ENCODE peak calls at places on chromosomes 4 and X, in six cellular contexts. One of them, this sample, is unnamed.

GRCh38 chr4:75141162-75141561 is 208.2 kb downstream of the PARM1 start:
- DNase-seq in GM13976: no peak
- DNase-seq in foreskin fibroblast: no peak
- DNase-seq in colonic mucosa: no peak
- DNase-seq in lower leg skin: no peak
- DNase-seq in GM23338: peak
- DNase-seq in this sample: no peak

GRCh38 chr4:78356251-78356650 is 195.3 kb upstream of the ANXA3 start:
- DNase-seq in colonic mucosa: no peak
- DNase-seq in lower leg skin: no peak
- DNase-seq in foreskin fibroblast: no peak
- DNase-seq in GM13976: no peak
- DNase-seq in GM23338: no peak
- DNase-seq in this sample: no peak

GRCh38 chrX:113384628-113385027 is 544.0 kb upstream of the AMOT start:
- DNase-seq in lower leg skin: no peak
- DNase-seq in colonic mucosa: no peak
- DNase-seq in GM13976: no peak
- DNase-seq in GM23338: no peak
- DNase-seq in foreskin fibroblast: peak
- DNase-seq in this sample: no peak

GRCh38 chr4:25051534-25051933 is 20.8 kb upstream of the LGI2 start:
- DNase-seq in foreskin fibroblast: no peak
- DNase-seq in GM23338: no peak
- DNase-seq in GM13976: no peak
- DNase-seq in lower leg skin: no peak
- DNase-seq in colonic mucosa: no peak
- DNase-seq in this sample: no peak

GRCh38 chr4:183905593-183906485 is 732 bp downstream of the STOX2 start:
- DNase-seq in colonic mucosa: peak
- DNase-seq in GM23338: peak
- DNase-seq in lower leg skin: no peak
- DNase-seq in GM13976: peak
- DNase-seq in foreskin fibroblast: no peak
- DNase-seq in this sample: peak

GRCh38 chrX:22467571-22467970 is 194.9 kb downstream of the CBLL2 start:
- DNase-seq in GM23338: no peak
- DNase-seq in colonic mucosa: no peak
- DNase-seq in lower leg skin: no peak
- DNase-seq in foreskin fibroblast: no peak
- DNase-seq in GM13976: no peak
- DNase-seq in this sample: no peak

GRCh38 chr4:53962516-53963225 is 101.7 kb downstream of the CHIC2 start:
- DNase-seq in colonic mucosa: no peak
- DNase-seq in GM23338: no peak
- DNase-seq in GM13976: no peak
- DNase-seq in lower leg skin: no peak
- DNase-seq in foreskin fibroblast: peak
- DNase-seq in this sample: no peak

GRCh38 chrX:53288173-53288572 is 6.8 kb upstream of the IQSEC2 start:
- DNase-seq in colonic mucosa: no peak
- DNase-seq in GM13976: no peak
- DNase-seq in GM23338: peak
- DNase-seq in lower leg skin: no peak
- DNase-seq in foreskin fibroblast: peak
- DNase-seq in this sample: no peak

GRCh38 chrX:134431894-134432293 is 28.1 kb upstream of the HPRT1 start:
- DNase-seq in colonic mucosa: no peak
- DNase-seq in GM13976: no peak
- DNase-seq in GM23338: no peak
- DNase-seq in lower leg skin: no peak
- DNase-seq in foreskin fibroblast: peak
- DNase-seq in this sample: no peak

GRCh38 chrX:119573222-119573621 is 1.1 kb upstream of the UBE2A start:
- DNase-seq in colonic mucosa: no peak
- DNase-seq in GM13976: no peak
- DNase-seq in foreskin fibroblast: no peak
- DNase-seq in lower leg skin: no peak
- DNase-seq in GM23338: no peak
- DNase-seq in this sample: no peak

GRCh38 chr4:142312391-142312790 is 533.7 kb downstream of the INPP4B start:
- DNase-seq in colonic mucosa: no peak
- DNase-seq in foreskin fibroblast: no peak
- DNase-seq in lower leg skin: no peak
- DNase-seq in GM23338: no peak
- DNase-seq in GM13976: no peak
- DNase-seq in this sample: no peak

GRCh38 chr4:74042681-74043080 is 4.2 kb upstream of the CXCL3 start:
- DNase-seq in foreskin fibroblast: no peak
- DNase-seq in GM13976: no peak
- DNase-seq in colonic mucosa: peak
- DNase-seq in GM23338: peak
- DNase-seq in lower leg skin: no peak
- DNase-seq in this sample: no peak

GRCh38 chrX:153608376-153608775 is 9.4 kb upstream of the CCNQ start:
- DNase-seq in lower leg skin: no peak
- DNase-seq in GM13976: no peak
- DNase-seq in foreskin fibroblast: no peak
- DNase-seq in colonic mucosa: no peak
- DNase-seq in GM23338: no peak
- DNase-seq in this sample: no peak

GRCh38 chr4:83282049-83282535 is 2.5 kb downstream of the COQ2 start:
- DNase-seq in lower leg skin: no peak
- DNase-seq in GM23338: peak
- DNase-seq in GM13976: peak
- DNase-seq in foreskin fibroblast: peak
- DNase-seq in colonic mucosa: peak
- DNase-seq in this sample: peak

GRCh38 chrX:72120798-72121197 is 10.9 kb downstream of the RTL5 start:
- DNase-seq in foreskin fibroblast: no peak
- DNase-seq in GM13976: no peak
- DNase-seq in GM23338: no peak
- DNase-seq in lower leg skin: peak
- DNase-seq in colonic mucosa: no peak
- DNase-seq in this sample: no peak

GRCh38 chrX:49000640-49001039 is 1.4 kb downstream of the GRIPAP1 start:
- DNase-seq in foreskin fibroblast: no peak
- DNase-seq in GM23338: no peak
- DNase-seq in colonic mucosa: no peak
- DNase-seq in lower leg skin: no peak
- DNase-seq in GM13976: no peak
- DNase-seq in this sample: no peak

GRCh38 chr4:127155121-127155520 is 477.6 kb upstream of the INTU start:
- DNase-seq in lower leg skin: no peak
- DNase-seq in GM13976: no peak
- DNase-seq in foreskin fibroblast: no peak
- DNase-seq in GM23338: no peak
- DNase-seq in colonic mucosa: no peak
- DNase-seq in this sample: no peak

GRCh38 chr4:168319486-168320019 is 1.0 kb upstream of the DDX60 start:
- DNase-seq in GM23338: peak
- DNase-seq in lower leg skin: no peak
- DNase-seq in GM13976: no peak
- DNase-seq in foreskin fibroblast: no peak
- DNase-seq in colonic mucosa: no peak
- DNase-seq in this sample: no peak

GRCh38 chr4:168321006-168321405 is 2.5 kb upstream of the DDX60 start:
- DNase-seq in foreskin fibroblast: no peak
- DNase-seq in lower leg skin: no peak
- DNase-seq in GM13976: no peak
- DNase-seq in colonic mucosa: no peak
- DNase-seq in GM23338: no peak
- DNase-seq in this sample: no peak

DNA sequence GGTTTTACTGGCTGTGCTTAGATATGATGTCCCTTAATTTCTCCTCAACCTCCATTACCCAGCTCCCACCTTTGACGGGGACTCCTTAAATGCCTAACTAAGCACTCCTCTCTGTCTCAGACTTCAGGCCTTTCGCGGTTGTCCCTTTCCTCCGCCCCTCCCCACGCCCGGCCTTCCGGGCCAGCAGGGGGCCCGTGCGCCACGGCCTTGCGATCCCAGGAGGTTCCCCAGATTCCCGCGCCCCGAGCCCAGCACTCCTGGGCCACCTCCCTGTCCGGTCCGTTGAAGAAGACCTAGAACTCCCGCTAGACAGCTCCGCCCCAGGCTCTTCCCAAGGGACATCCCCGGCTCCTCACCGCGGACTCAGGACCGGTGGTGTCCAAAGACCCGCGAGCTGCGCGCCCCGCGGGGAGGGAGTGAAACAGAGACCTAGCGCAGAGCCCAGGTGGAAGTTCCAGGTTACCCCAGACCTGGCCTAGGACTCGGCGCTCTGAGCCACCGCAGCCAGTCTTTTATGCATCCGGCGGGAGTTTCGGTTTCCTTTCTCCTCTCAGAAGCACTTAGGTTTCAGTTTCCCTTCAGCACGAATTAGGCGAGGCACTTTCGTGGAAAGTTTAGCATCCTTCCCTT is at the start of gene DDX60:
- DNase-seq in GM23338: peak
- DNase-seq in foreskin fibroblast: peak
- DNase-seq in colonic mucosa: peak
- DNase-seq in GM13976: peak
- DNase-seq in lower leg skin: peak
- DNase-seq in this sample: peak
- TF ChIP-seq CTCF in GM23338: no peak
- TF ChIP-seq CTCF in foreskin fibroblast: peak
- TF ChIP-seq CTCF in colonic mucosa: no peak
- TF ChIP-seq CTCF in GM13976: peak
- TF ChIP-seq CTCF in lower leg skin: no peak
- TF ChIP-seq CTCF in this sample: peak

GRCh38 chr4:16758816-16759215 is 139.6 kb downstream of the LDB2 start:
- DNase-seq in GM23338: no peak
- DNase-seq in lower leg skin: no peak
- DNase-seq in colonic mucosa: no peak
- DNase-seq in foreskin fibroblast: no peak
- DNase-seq in GM13976: no peak
- DNase-seq in this sample: no peak

GRCh38 chr4:16758206-16758605 is 140.2 kb downstream of the LDB2 start:
- DNase-seq in foreskin fibroblast: no peak
- DNase-seq in GM13976: no peak
- DNase-seq in lower leg skin: no peak
- DNase-seq in GM23338: no peak
- DNase-seq in colonic mucosa: no peak
- DNase-seq in this sample: no peak

GRCh38 chr4:16759781-16760459 is 138.5 kb downstream of the LDB2 start:
- DNase-seq in colonic mucosa: no peak
- DNase-seq in foreskin fibroblast: no peak
- DNase-seq in GM13976: no peak
- DNase-seq in lower leg skin: no peak
- DNase-seq in GM23338: no peak
- DNase-seq in this sample: no peak

GRCh38 chr4:16754104-16754503 is 144.3 kb downstream of the LDB2 start:
- DNase-seq in lower leg skin: no peak
- DNase-seq in colonic mucosa: no peak
- DNase-seq in GM13976: no peak
- DNase-seq in GM23338: no peak
- DNase-seq in foreskin fibroblast: no peak
- DNase-seq in this sample: no peak

DNA sequence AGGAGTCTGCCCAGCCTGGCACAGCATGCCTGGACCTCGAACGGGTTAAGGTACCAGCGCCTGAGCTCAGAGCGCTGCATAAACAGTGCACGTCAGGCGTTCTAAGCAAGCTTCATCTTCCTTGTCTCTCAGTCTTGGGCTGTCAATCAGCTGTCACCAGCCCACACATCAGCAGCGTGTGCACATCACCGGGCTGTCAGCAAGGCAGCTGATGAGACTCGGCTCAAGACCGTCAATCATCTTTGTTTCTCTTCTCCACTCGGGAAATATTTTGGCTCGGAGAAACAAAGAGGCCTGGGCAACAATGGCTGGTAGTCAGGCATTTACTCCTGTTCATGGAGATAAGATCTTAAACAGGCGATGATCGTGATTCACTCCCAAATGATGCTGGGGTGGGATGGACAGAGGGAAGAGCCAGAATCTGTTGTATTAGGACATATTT is 141.3 kb downstream of the LDB2 start:
- DNase-seq in GM23338: no peak
- DNase-seq in foreskin fibroblast: no peak
- DNase-seq in GM13976: no peak
- DNase-seq in lower leg skin: no peak
- DNase-seq in colonic mucosa: no peak
- DNase-seq in this sample: no peak
- TF ChIP-seq CTCF in GM23338: no peak
- TF ChIP-seq CTCF in foreskin fibroblast: no peak
- TF ChIP-seq CTCF in GM13976: no peak
- TF ChIP-seq CTCF in lower leg skin: no peak
- TF ChIP-seq CTCF in colonic mucosa: no peak
- TF ChIP-seq CTCF in this sample: no peak

DNA sequence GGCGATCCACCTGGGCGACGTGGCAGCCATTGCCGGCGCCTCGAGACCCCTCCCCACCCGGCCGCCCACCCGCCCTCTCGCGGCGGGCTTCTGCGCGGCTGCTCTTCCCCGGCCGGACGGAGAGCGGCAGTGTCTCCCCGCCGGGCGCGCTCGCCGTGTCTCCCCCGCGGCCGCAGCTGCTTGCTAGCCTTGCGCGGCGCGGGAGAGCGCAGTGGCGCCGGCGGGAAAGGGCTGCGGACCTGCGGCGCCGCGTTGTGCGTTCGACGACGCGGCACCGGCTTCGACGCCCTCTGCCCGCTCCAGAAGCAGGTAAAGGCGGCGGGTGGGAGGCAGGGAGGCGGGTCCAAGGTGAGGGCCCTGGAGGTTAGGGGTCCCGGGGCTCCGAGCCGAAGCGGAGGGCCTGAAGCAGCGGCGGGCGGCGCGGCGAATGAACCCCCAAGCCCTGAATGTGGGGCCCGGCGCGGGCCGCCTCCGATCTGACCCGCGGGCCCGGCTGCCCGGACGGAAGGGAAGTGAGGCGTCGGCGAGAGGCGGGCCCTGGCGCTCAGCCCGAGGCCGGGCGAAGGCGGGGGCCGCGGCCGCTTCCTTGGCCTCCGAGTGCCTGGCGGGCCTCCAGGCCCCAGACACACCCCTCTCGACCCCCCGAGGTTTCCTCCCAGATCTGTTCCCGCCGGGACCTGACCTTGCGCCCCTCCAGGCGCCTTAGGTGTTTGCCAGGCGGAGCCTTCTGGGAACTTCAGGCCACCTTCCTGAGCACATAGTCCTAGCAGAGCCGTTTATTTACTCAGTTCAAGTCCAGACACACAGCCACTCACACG is at the start of gene N4BP2:
- DNase-seq in GM13976: peak
- DNase-seq in foreskin fibroblast: peak
- DNase-seq in lower leg skin: peak
- DNase-seq in colonic mucosa: peak
- DNase-seq in GM23338: peak
- DNase-seq in this sample: peak
- TF ChIP-seq CTCF in GM13976: peak
- TF ChIP-seq CTCF in foreskin fibroblast: peak
- TF ChIP-seq CTCF in lower leg skin: no peak
- TF ChIP-seq CTCF in colonic mucosa: peak
- TF ChIP-seq CTCF in GM23338: peak
- TF ChIP-seq CTCF in this sample: peak

GRCh38 chrX:1002611-1003010 is 209.8 kb downstream of the CRLF2 start:
- DNase-seq in GM23338: no peak
- DNase-seq in lower leg skin: peak
- DNase-seq in colonic mucosa: no peak
- DNase-seq in GM13976: no peak
- DNase-seq in foreskin fibroblast: no peak
- DNase-seq in this sample: no peak

GRCh38 chrX:994780-995179 is 217.7 kb downstream of the CRLF2 start:
- DNase-seq in foreskin fibroblast: no peak
- DNase-seq in GM13976: no peak
- DNase-seq in GM23338: no peak
- DNase-seq in colonic mucosa: no peak
- DNase-seq in lower leg skin: no peak
- DNase-seq in this sample: no peak

GRCh38 chrX:997631-998137 is 214.8 kb downstream of the CRLF2 start:
- DNase-seq in foreskin fibroblast: no peak
- DNase-seq in GM13976: no peak
- DNase-seq in GM23338: peak
- DNase-seq in lower leg skin: no peak
- DNase-seq in colonic mucosa: no peak
- DNase-seq in this sample: no peak
- TF ChIP-seq CTCF in foreskin fibroblast: no peak
- TF ChIP-seq CTCF in GM13976: no peak
- TF ChIP-seq CTCF in GM23338: no peak
- TF ChIP-seq CTCF in lower leg skin: no peak
- TF ChIP-seq CTCF in colonic mucosa: no peak
- TF ChIP-seq CTCF in this sample: no peak

This sample was measured in GM13977.